ENCODE peak calls at places on chromosome 12, in seven cellular contexts. Y is SK-N-SH, A is HCT116, H is H1, E is HepG2, G is K562, K is GM12878. S is an unnamed sample.

GRCh38 chr12:115648463-115648862 is 629.0 kb downstream of the MED13L start:
- DNase-seq in E (peak; percentile 3), G (no peak), K (no peak), Y (no peak), H (no peak), A (no peak), S (no peak)

GRCh38 chr12:64400041-64400440 is 4.2 kb upstream of the XPOT start:
- DNase-seq in Y (no peak), G (no peak), H (no peak), A (no peak), K (no peak), E (no peak), S (no peak)

GRCh38 chr12:76450690-76451089 is 102.5 kb upstream of the BBS10 start:
- DNase-seq in Y (no peak), E (no peak), A (peak; percentile 74), K (no peak), G (peak; percentile 20), H (no peak), S (no peak)

GRCh38 chr12:46933947-46934346 is 108.2 kb upstream of the SLC38A4 start:
- DNase-seq in H (no peak), A (no peak), G (no peak), E (peak; percentile 49), Y (no peak), K (no peak), S (peak; percentile 56)

GRCh38 chr12:6092784-6093722 is 31.4 kb downstream of the VWF start:
- DNase-seq in K (no peak), A (peak; percentile 82), H (no peak), G (no peak), E (no peak), Y (no peak), S (peak; percentile 90)

GRCh38 chr12:113056381-113056630 is 224 bp upstream of the DTX1 start:
- DNase-seq in H (no peak), G (no peak), Y (no peak), A (no peak), K (no peak), E (no peak), S (no peak)

GRCh38 chr12:76480800-76481199 is 78.8 kb downstream of the OSBPL8 start:
- DNase-seq in G (no peak), K (no peak), E (no peak), A (no peak), H (no peak), Y (no peak), S (no peak)

GRCh38 chr12:21296751-21297406 is 37.8 kb downstream of the SLCO1A2 start:
- DNase-seq in K (no peak), A (no peak), H (no peak), E (no peak), Y (peak; percentile 22), G (peak; percentile 7), S (no peak)

GRCh38 chr12:124678421-124678893 is 111.0 kb upstream of the NCOR2 start:
- DNase-seq in G (no peak), E (no peak), A (no peak), Y (peak; percentile 57), H (no peak), K (no peak), S (no peak)

GRCh38 chr12:77833329-77833728 is 2.6 kb downstream of the NAV3 start:
- DNase-seq in G (no peak), A (no peak), H (no peak), K (no peak), E (no peak), Y (no peak), S (no peak)

GRCh38 chr12:19130224-19131019 is 889 bp downstream of the PLEKHA5 start:
- DNase-seq in E (no peak), A (no peak), G (peak; percentile 46), H (no peak), K (no peak), Y (peak; percentile 69), S (no peak)

GRCh38 chr12:30795660-30796507 is 41.1 kb upstream of the CAPRIN2 start:
- DNase-seq in A (peak; percentile 64), K (no peak), G (peak; percentile 58), H (no peak), Y (peak; percentile 88), E (peak; percentile 48), S (peak; percentile 54)
- TF ChIP-seq CTCF in A (no peak), K (no peak), G (no peak), H (peak; percentile 26), Y (peak; percentile 19), E (peak; percentile 12), S (no peak)

GRCh38 chr12:48970702-48971334 is 717 bp downstream of the WNT10B start:
- DNase-seq in K (no peak), G (peak; percentile 31), H (no peak), E (no peak), Y (peak; percentile 39), A (no peak), S (no peak)

GRCh38 chr12:48968004-48968403 is 3.5 kb downstream of the WNT10B start:
- DNase-seq in E (no peak), K (no peak), A (no peak), H (no peak), Y (no peak), G (no peak), S (no peak)

GRCh38 chr12:48968467-48968866 is 3.1 kb downstream of the WNT10B start:
- DNase-seq in Y (peak; percentile 22), G (no peak), K (no peak), A (no peak), H (no peak), E (no peak), S (no peak)

GRCh38 chr12:48969160-48969771 is 2.3 kb downstream of the WNT10B start:
- DNase-seq in H (no peak), A (no peak), E (no peak), K (no peak), Y (peak; percentile 35), G (no peak), S (no peak)

GRCh38 chr12:48969847-48970701 is 1.5 kb downstream of the WNT10B start:
- DNase-seq in G (peak; percentile 78), A (no peak), Y (peak; percentile 83), H (no peak), K (no peak), E (no peak), S (no peak)
- H3K4me3 ChIP-seq in G (no peak overlapping the region), A (peak overlapping the region; percentile 52), Y (no peak overlapping the region), H (peak overlapping the region; percentile 11), K (no peak overlapping the region), E (peak overlapping the region; percentile 72), S (no peak overlapping the region)

GRCh38 chr12:3035171-3035570 is 42.0 kb upstream of the TSPAN9 start:
- DNase-seq in E (no peak), H (no peak), K (no peak), A (no peak), G (no peak), Y (no peak), S (no peak)

GRCh38 chr12:3033538-3033865 is 43.7 kb upstream of the TSPAN9 start:
- DNase-seq in K (no peak), E (no peak), Y (no peak), H (no peak), G (no peak), A (no peak), S (no peak)

GRCh38 chr12:3032770-3033537 is 44.2 kb upstream of the TSPAN9 start:
- DNase-seq in H (no peak), G (no peak), K (no peak), E (no peak), Y (no peak), A (no peak), S (no peak)

GRCh38 chr12:3035815-3036702 is 41.1 kb upstream of the TSPAN9 start:
- DNase-seq in A (no peak), E (no peak), Y (peak; percentile 52), H (no peak), G (peak; percentile 27), K (no peak), S (no peak)

DNA sequence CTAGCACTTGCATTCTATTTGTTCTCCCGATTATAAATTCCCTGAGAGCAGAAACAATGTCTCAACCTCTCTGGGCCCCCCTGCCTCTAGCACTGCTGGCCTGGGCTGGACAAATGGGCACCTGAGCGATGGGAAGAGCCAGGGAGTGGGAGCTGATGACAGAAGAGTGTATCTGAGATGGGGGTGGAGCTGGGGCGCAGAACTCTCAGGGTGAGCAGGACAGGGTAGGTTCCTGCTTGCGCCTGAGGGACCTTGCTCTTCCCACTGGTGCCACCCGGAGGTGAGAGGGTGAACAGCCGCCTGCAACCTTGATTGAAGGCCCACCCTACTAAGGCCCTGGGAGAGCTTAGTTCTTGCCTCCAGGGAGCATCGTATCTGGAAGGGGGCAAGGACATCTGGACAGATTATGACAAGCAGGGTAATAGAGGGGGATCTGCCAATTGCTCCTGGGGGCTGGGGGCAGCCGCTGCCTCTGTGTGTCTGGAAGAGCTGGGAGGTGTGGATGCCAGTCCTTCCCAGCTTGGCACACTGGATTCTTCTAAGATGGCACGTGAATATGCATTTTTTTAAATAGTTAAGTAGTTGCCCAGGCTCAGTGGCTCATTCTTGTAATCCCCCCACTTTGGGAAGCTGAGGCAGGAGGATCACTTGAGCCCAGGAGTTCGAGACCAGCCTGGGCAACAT is 43.0 kb upstream of the TSPAN9 start:
- DNase-seq in H (peak; percentile 54), G (peak; percentile 69), E (peak; percentile 55), Y (peak; percentile 92), K (no peak), A (peak; percentile 31), S (no peak)
- TF ChIP-seq SIN3A in H (no peak), G (no peak), E (no peak), Y (no peak), K (no peak), A (no peak), S (no peak)

DNA sequence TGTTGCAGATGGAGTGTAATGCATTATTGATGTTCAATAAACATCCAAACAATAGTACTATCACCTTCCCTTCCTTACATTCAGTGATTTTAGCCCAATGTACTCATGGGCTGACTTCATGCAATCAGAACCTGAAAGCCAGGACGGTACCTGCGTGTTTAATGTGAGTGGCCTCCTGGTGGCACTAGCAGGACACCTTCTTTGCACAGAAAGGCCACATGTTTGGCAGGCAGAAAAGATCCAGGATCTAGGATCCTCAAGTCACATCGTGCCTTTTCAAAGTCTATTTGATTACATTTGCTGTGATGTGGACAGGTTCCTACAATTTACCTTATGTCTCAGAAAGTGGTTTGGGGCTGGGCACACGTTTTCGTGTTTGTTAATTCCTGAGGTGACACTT is 82.9 kb downstream of the NEDD1 start:
- DNase-seq in G (peak; percentile 27), H (no peak), Y (no peak), K (no peak), E (peak; percentile 26), A (peak; percentile 54), S (no peak)
- TF ChIP-seq CTCF in G (peak; percentile 60), H (peak; percentile 75), Y (peak; percentile 36), K (peak; percentile 42), E (peak; percentile 71), A (peak; percentile 75), S (peak; percentile 65)